ENCODE peak calls at places on chromosomes 6 and 20, in seven cellular contexts. H is retina; S is upper lobe of right lung; V is mesendoderm; X is skeletal muscle cell; W is activated naive CD8-positive, alpha-beta T cell treated with anti-CD3 and anti-CD28 coated beads, Interleukin-2, amount 10 ng/mL, durations not matched to agents 7 days and 5 days; N is stimulated activated CD4-positive, alpha-beta T cell treated with anti-CD3 and anti-CD28 coated beads, Interleukin-1b, Interleukin-23, amount 100 ng/mL, for 4 hours. Z is an unnamed sample.

GRCh38 chr6:34284563-34285545 is 36.0 kb upstream of the SMIM29 start:
- DNase-seq in V (no peak), S (peak), N (no peak), H (no peak), X (peak), W (no peak), Z (no peak)

GRCh38 chr20:14986026-14986655 is 648.7 kb upstream of the FLRT3 start:
- DNase-seq in H (no peak), X (no peak), S (peak), V (no peak), W (no peak), N (no peak), Z (no peak)

GRCh38 chr20:4135385-4136077 is 120.2 kb upstream of the RNF24 start:
- DNase-seq in S (no peak), N (no peak), W (no peak), X (peak), H (no peak), V (peak), Z (no peak)

GRCh38 chr6:4872841-4873240 is 96.6 kb downstream of the CDYL start:
- DNase-seq in S (no peak), H (no peak), X (no peak), N (no peak), V (no peak), W (no peak), Z (no peak)

GRCh38 chr6:131937703-131938631 is 13.2 kb downstream of the CCN2 start:
- DNase-seq in N (no peak), X (peak), S (no peak), H (no peak), W (no peak), V (peak), Z (no peak)

GRCh38 chr20:31698803-31699718 is 23.6 kb downstream of the BCL2L1 start:
- DNase-seq in W (no peak), N (no peak), V (peak), X (peak), H (no peak), S (no peak), Z (peak)

GRCh38 chr6:39823187-39823815 is 31.1 kb downstream of the DAAM2 start:
- DNase-seq in V (no peak), H (no peak), N (no peak), W (no peak), S (no peak), X (no peak), Z (no peak)

GRCh38 chr6:101803146-101803545 is 409.6 kb downstream of the GRIK2 start:
- DNase-seq in S (no peak), N (no peak), X (no peak), W (no peak), H (no peak), V (no peak), Z (no peak)

GRCh38 chr20:12177657-12178293 is 260.1 kb downstream of the BTBD3 start:
- DNase-seq in S (no peak), V (no peak), W (no peak), X (no peak), H (no peak), N (no peak), Z (no peak)

GRCh38 chr6:89321571-89321970 is 6.5 kb upstream of the GABRR2 start:
- DNase-seq in W (no peak), X (no peak), H (no peak), N (no peak), S (no peak), V (no peak), Z (no peak)

GRCh38 chr6:85450578-85450884 is 648 bp downstream of the NT5E start:
- DNase-seq in H (no peak), N (no peak), W (no peak), S (no peak), V (no peak), X (no peak), Z (no peak)

GRCh38 chr20:24634855-24635254 is 165.4 kb downstream of the SYNDIG1 start:
- DNase-seq in W (no peak), X (peak), V (peak), S (no peak), N (no peak), H (peak), Z (no peak)

GRCh38 chr6:22025468-22026159 is 271.2 kb downstream of the PRL start:
- DNase-seq in W (no peak), H (peak), V (peak), N (no peak), X (peak), S (no peak), Z (no peak)

GRCh38 chr6:1627884-1628550 is 18.3 kb downstream of the FOXC1 start:
- DNase-seq in W (no peak), S (no peak), N (no peak), H (peak), X (no peak), V (peak), Z (no peak)

GRCh38 chr6:20246107-20246506 is 33.8 kb upstream of the MBOAT1 start:
- DNase-seq in V (no peak), W (no peak), H (no peak), X (no peak), N (no peak), S (no peak), Z (no peak)

GRCh38 chr6:38909020-38909730 is 139.4 kb upstream of the GLP1R start:
- DNase-seq in H (no peak), W (no peak), N (no peak), V (no peak), S (no peak), X (no peak), Z (no peak)

GRCh38 chr6:72811971-72812421 is 190.1 kb downstream of the KCNQ5 start:
- DNase-seq in X (no peak), N (no peak), H (no peak), W (no peak), S (no peak), V (peak), Z (no peak)

GRCh38 chr20:44211177-44212039 is 837 bp upstream of the OSER1 start:
- DNase-seq in W (no peak), X (no peak), H (peak), S (no peak), V (no peak), N (no peak), Z (no peak)

GRCh38 chr6:26222587-26222986 is 135.4 kb downstream of the HFE start:
- DNase-seq in X (no peak), H (peak), W (no peak), V (peak), S (no peak), N (no peak), Z (no peak)

GRCh38 chr6:37182736-37183590 is 13.0 kb downstream of the PIM1 start:
- DNase-seq in H (no peak), V (no peak), N (no peak), S (no peak), W (peak), X (no peak), Z (no peak)

GRCh38 chr6:44257007-44257752 is at the start of gene SLC35B2:
- DNase-seq in N (peak), H (peak), W (peak), X (peak), V (peak), S (peak), Z (peak)

GRCh38 chr6:11380549-11380948 is 148.1 kb upstream of the NEDD9 start:
- DNase-seq in W (no peak), V (no peak), N (no peak), S (no peak), H (no peak), X (no peak), Z (no peak)

GRCh38 chr6:79076160-79076559 is 1.9 kb downstream of the PHIP start:
- DNase-seq in N (no peak), W (no peak), H (peak), S (no peak), V (no peak), X (no peak), Z (no peak)

GRCh38 chr20:25574411-25574810 is 10.9 kb downstream of the NINL start:
- DNase-seq in S (no peak), N (no peak), W (no peak), X (no peak), V (peak), H (no peak), Z (no peak)

GRCh38 chr20:62282877-62283503 is 19.8 kb upstream of the ADRM1 start:
- DNase-seq in N (no peak), W (no peak), V (no peak), S (no peak), X (no peak), H (no peak), Z (no peak)

GRCh38 chr6:169962604-169963469 is 211.4 kb downstream of the ERMARD start:
- DNase-seq in S (peak), N (no peak), H (no peak), W (no peak), X (no peak), V (no peak), Z (no peak)

GRCh38 chr6:7819641-7820040 is 90.9 kb downstream of the TXNDC5 start:
- DNase-seq in H (no peak), S (no peak), N (no peak), V (no peak), X (no peak), W (no peak), Z (no peak)

GRCh38 chr6:111154981-111155380 is 67.7 kb downstream of the SLC16A10 start:
- DNase-seq in H (no peak), X (no peak), N (no peak), V (no peak), S (no peak), W (no peak), Z (no peak)

GRCh38 chr20:8079976-8080375 is 52.1 kb upstream of the PLCB1 start:
- DNase-seq in W (no peak), S (no peak), N (no peak), V (no peak), H (no peak), X (no peak), Z (no peak)

GRCh38 chr20:46984391-46984790 is 89.7 kb downstream of the EYA2 start:
- DNase-seq in X (no peak), S (no peak), H (no peak), W (no peak), N (no peak), V (no peak), Z (no peak)

GRCh38 chr6:101853686-101854085 is 460.2 kb downstream of the GRIK2 start:
- DNase-seq in S (no peak), X (no peak), H (no peak), W (no peak), V (no peak), N (no peak), Z (no peak)

GRCh38 chr6:28769626-28770402 is 154.0 kb downstream of the TRIM27 start:
- DNase-seq in N (no peak), X (no peak), V (peak), S (no peak), H (no peak), W (no peak), Z (no peak)